ENCODE peak calls at places on chromosome 6, in six cellular contexts. W, T, V, P, C and N are unnamed samples.

GRCh38 chr6:120173250-120173649 is 823.7 kb upstream of the MAN1A1 start:
- DNase-seq in W (no peak), T (no peak), V (no peak), P (no peak), C (no peak), N (no peak)

GRCh38 chr6:158939255-158940170 is 60.5 kb downstream of the RSPH3 start:
- DNase-seq in W (no peak), T (peak; percentile 22), V (peak; percentile 68), P (no peak), C (peak; percentile 65), N (no peak)

GRCh38 chr6:117487831-117488230 is 5.4 kb downstream of the DCBLD1 start:
- DNase-seq in W (peak; percentile 71), T (no peak), V (no peak), P (no peak), C (no peak), N (no peak)

GRCh38 chr6:70225052-70225451 is 77.8 kb downstream of the COL9A1 start:
- DNase-seq in W (no peak), T (no peak), V (no peak), P (no peak), C (no peak), N (no peak)

GRCh38 chr6:123788319-123788718 is 15.3 kb upstream of the NKAIN2 start:
- DNase-seq in W (no peak), T (no peak), V (no peak), P (no peak), C (no peak), N (no peak)

GRCh38 chr6:142827356-142827755 is 117.6 kb downstream of the HIVEP2 start:
- DNase-seq in W (no peak), T (no peak), V (no peak), P (peak; percentile 67), C (no peak), N (no peak)

GRCh38 chr6:45614488-45615285 is 237.0 kb upstream of the SUPT3H start:
- DNase-seq in W (no peak), T (no peak), V (no peak), P (no peak), C (no peak), N (no peak)

GRCh38 chr6:125123051-125123450 is 30.5 kb upstream of the TPD52L1 start:
- DNase-seq in W (no peak), T (no peak), V (no peak), P (no peak), C (no peak), N (no peak)

GRCh38 chr6:141290871-141291270 is 841.9 kb upstream of the GJE1 start:
- DNase-seq in W (peak; percentile 5), T (no peak), V (no peak), P (no peak), C (no peak), N (no peak)

GRCh38 chr6:118542184-118542952 is 5.7 kb upstream of the PLN start:
- DNase-seq in W (peak; percentile 94), T (no peak), V (no peak), P (no peak), C (no peak), N (no peak)

GRCh38 chr6:146433881-146434741 is 109.5 kb upstream of the RAB32 start:
- DNase-seq in W (peak; percentile 6), T (peak; percentile 39), V (peak; percentile 65), P (no peak), C (peak; percentile 60), N (peak; percentile 72)

GRCh38 chr6:116561377-116562018 is 7.9 kb downstream of the CALHM4 start:
- DNase-seq in W (peak; percentile 69), T (peak; percentile 81), V (peak; percentile 67), P (peak; percentile 95), C (peak; percentile 74), N (peak; percentile 75)

GRCh38 chr6:115842338-115842737 is 218.4 kb downstream of the FRK start:
- DNase-seq in W (no peak), T (no peak), V (no peak), P (no peak), C (no peak), N (no peak)

GRCh38 chr6:81067057-81067456 is 685.4 kb downstream of the TENT5A start:
- DNase-seq in W (peak; percentile 16), T (no peak), V (no peak), P (no peak), C (no peak), N (no peak)

GRCh38 chr6:2596222-2596621 is 154.5 kb downstream of the MYLK4 start:
- DNase-seq in W (no peak), T (no peak), V (no peak), P (no peak), C (peak; percentile 71), N (no peak)

GRCh38 chr6:19368511-19368910 is 468.7 kb upstream of the ID4 start:
- DNase-seq in W (peak; percentile 54), T (no peak), V (no peak), P (no peak), C (no peak), N (no peak)

GRCh38 chr6:107046316-107046715 is 18.3 kb downstream of the MTRES1 start:
- DNase-seq in W (no peak), T (no peak), V (no peak), P (no peak), C (no peak), N (no peak)

GRCh38 chr6:73032586-73032985 is 192.7 kb downstream of the KHDC1L start:
- DNase-seq in W (peak; percentile 37), T (no peak), V (no peak), P (no peak), C (no peak), N (no peak)

GRCh38 chr6:21281366-21281765 is 312.2 kb upstream of the SOX4 start:
- DNase-seq in W (no peak), T (peak; percentile 34), V (no peak), P (no peak), C (no peak), N (no peak)

GRCh38 chr6:7468382-7469081 is 72.9 kb upstream of the DSP start:
- DNase-seq in W (peak; percentile 59), T (peak; percentile 63), V (no peak), P (peak; percentile 76), C (no peak), N (no peak)

GRCh38 chr6:105675715-105676397 is 273.0 kb upstream of the PREP start:
- DNase-seq in W (peak; percentile 93), T (peak; percentile 12), V (no peak), P (no peak), C (no peak), N (no peak)

GRCh38 chr6:71727632-71728294 is 158.6 kb upstream of the RIMS1 start:
- DNase-seq in W (peak; percentile 50), T (no peak), V (no peak), P (no peak), C (no peak), N (no peak)

GRCh38 chr6:164142312-164142711 is 727.8 kb downstream of the QKI start:
- DNase-seq in W (no peak), T (no peak), V (no peak), P (no peak), C (no peak), N (no peak)

GRCh38 chr6:34131326-34132081 is 14.4 kb downstream of the GRM4 start:
- DNase-seq in W (no peak), T (no peak), V (no peak), P (no peak), C (peak; percentile 76), N (no peak)

GRCh38 chr6:71291991-71292390 is 3.4 kb downstream of the OGFRL1 start:
- DNase-seq in W (peak; percentile 12), T (no peak), V (no peak), P (no peak), C (no peak), N (no peak)

GRCh38 chr6:42393339-42393738 is 58.4 kb downstream of the TRERF1 start:
- DNase-seq in W (no peak), T (no peak), V (no peak), P (no peak), C (no peak), N (no peak)

DNA sequence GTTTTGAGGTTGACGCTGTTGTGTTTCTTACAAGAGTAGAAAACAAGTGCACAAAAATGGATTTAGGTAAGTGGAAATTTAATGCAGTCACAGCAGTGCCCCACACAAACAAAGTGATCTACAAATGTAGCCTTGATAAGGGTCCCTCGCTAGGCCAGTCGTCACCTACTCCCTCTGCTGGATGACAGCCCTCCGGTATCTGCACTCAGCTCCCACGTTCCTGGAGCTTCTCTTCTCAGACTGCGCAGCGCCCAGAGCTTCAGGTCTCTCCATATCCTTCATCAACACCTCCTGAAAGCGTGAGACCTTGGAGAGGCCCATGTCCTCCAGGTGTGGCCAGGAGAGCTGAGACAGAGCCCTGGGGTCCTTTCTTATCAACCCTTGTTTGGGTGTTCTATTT is 58.3 kb upstream of the MAP3K4 start:
- DNase-seq in W (no peak), T (peak; percentile 29), V (no peak), P (no peak), C (peak; percentile 71), N (no peak)
- TF ChIP-seq CTCF in W (no peak), T (peak; percentile 10), V (no peak), P (no peak), C (peak; percentile 66), N (no peak)

GRCh38 chr6:166949533-166950442 is 6.6 kb downstream of the RNASET2 start:
- DNase-seq in W (no peak), T (no peak), V (no peak), P (no peak), C (peak; percentile 57), N (no peak)

GRCh38 chr6:166952122-166952521 is 4.2 kb downstream of the RNASET2 start:
- DNase-seq in W (no peak), T (no peak), V (no peak), P (no peak), C (no peak), N (peak; percentile 75)

GRCh38 chr6:166952567-166953464 is 3.5 kb downstream of the RNASET2 start:
- DNase-seq in W (no peak), T (no peak), V (no peak), P (no peak), C (no peak), N (no peak)

GRCh38 chr6:166950443-166950821 is 5.9 kb downstream of the RNASET2 start:
- DNase-seq in W (no peak), T (no peak), V (no peak), P (no peak), C (no peak), N (no peak)

GRCh38 chr6:166951670-166952060 is 4.7 kb downstream of the RNASET2 start:
- DNase-seq in W (no peak), T (no peak), V (no peak), P (no peak), C (no peak), N (no peak)
- TF ChIP-seq CTCF in W (no peak), T (no peak), V (no peak), P (no peak), C (no peak), N (no peak)

GRCh38 chr6:151197556-151197955 is 42.2 kb upstream of the AKAP12 start:
- DNase-seq in W (no peak), T (no peak), V (no peak), P (no peak), C (no peak), N (no peak)
- TF ChIP-seq CTCF in W (no peak), T (no peak), V (no peak), P (no peak), C (no peak), N (no peak)

DNA sequence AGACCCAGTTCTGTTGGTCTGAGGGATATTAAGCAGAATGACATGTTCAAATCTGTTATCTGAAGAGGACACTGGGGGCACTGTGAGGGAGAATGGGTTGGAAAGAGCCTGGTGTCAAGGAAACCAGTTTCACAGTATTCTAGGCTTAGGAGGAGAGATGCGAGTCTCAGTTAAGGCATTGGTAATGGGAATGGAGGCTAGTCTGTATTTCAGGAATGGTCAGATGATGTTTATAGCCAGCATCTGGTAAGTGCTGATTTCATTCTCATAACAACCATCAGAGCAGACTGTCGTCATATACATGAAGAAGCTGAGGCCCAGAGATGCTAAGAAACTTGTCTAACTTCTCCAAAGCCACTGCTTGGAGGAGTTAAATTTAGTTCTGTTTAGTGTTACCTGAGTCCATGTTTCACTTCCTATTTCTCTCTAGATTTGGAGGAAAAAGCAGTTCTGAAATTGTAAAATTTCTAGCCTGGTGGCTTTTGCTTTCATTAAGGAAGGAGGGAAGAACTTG is 242.0 kb downstream of the ARID1B start:
- DNase-seq in W (peak; percentile 22), T (peak; percentile 10), V (no peak), P (no peak), C (peak; percentile 56), N (no peak)
- TF ChIP-seq CTCF in W (no peak), T (no peak), V (no peak), P (no peak), C (peak; percentile 24), N (no peak)